ENCODE peak calls at places on chromosomes 3 and 15, in seven cellular contexts. H, A, G, X, W, O and D are unnamed samples.

GRCh38 chr3:183779896-183780450 is 45.4 kb downstream of the MAP6D1 start:
- DNase-seq in G (no peak), A (no peak), H (no peak), O (no peak), X (no peak), W (no peak), D (no peak)

GRCh38 chr15:39265261-39265660 is 315.6 kb upstream of the THBS1 start:
- DNase-seq in W (no peak), O (no peak), G (no peak), A (no peak), H (no peak), X (no peak), D (no peak)

GRCh38 chr3:12393894-12394293 is 90.4 kb upstream of the TSEN2 start:
- DNase-seq in H (no peak), X (no peak), G (peak), W (no peak), A (peak), O (no peak), D (no peak)

GRCh38 chr3:72836923-72837322 is 11.3 kb downstream of the SHQ1 start:
- DNase-seq in H (no peak), X (no peak), W (peak), O (peak), G (peak), A (no peak), D (no peak)

GRCh38 chr3:111781561-111782446 is 77.3 kb upstream of the PHLDB2 start:
- DNase-seq in W (no peak), A (no peak), X (no peak), H (no peak), O (no peak), G (peak), D (no peak)

GRCh38 chr3:143121240-143122088 is 1.9 kb downstream of the CHST2 start:
- DNase-seq in X (peak), A (peak), W (no peak), O (peak), H (peak), G (peak), D (peak)

GRCh38 chr3:126782554-126782953 is 78.5 kb downstream of the CHCHD6 start:
- DNase-seq in X (no peak), O (no peak), G (peak), W (no peak), A (peak), H (peak), D (no peak)

GRCh38 chr15:61146643-61147230 is 82.4 kb downstream of the RORA start:
- DNase-seq in X (no peak), A (no peak), O (no peak), W (no peak), G (no peak), H (peak), D (no peak)

GRCh38 chr3:135050536-135050935 is 255.5 kb downstream of the EPHB1 start:
- DNase-seq in A (no peak), O (no peak), G (no peak), W (no peak), X (no peak), H (peak), D (no peak)

GRCh38 chr3:34012102-34012461 is 213.7 kb downstream of the PDCD6IP start:
- DNase-seq in X (no peak), W (no peak), G (peak), A (peak), H (no peak), O (no peak), D (no peak)

GRCh38 chr3:142586803-142587406 is 8.4 kb upstream of the ATR start:
- DNase-seq in A (peak), X (no peak), G (peak), H (peak), O (peak), W (no peak), D (no peak)

GRCh38 chr3:115671761-115672455 is 48.6 kb downstream of the GAP43 start:
- DNase-seq in H (no peak), X (no peak), A (no peak), G (peak), W (no peak), O (no peak), D (no peak)

GRCh38 chr15:45637552-45638033 is 2.8 kb downstream of the SQOR start:
- DNase-seq in X (no peak), O (peak), H (no peak), A (peak), G (peak), W (no peak), D (no peak)

GRCh38 chr3:143736205-143736604 is 112.1 kb downstream of the SLC9A9 start:
- DNase-seq in X (no peak), H (no peak), G (no peak), W (no peak), O (no peak), A (no peak), D (no peak)

GRCh38 chr3:190225186-190225692 is 97.0 kb downstream of the CLDN1 start:
- DNase-seq in O (no peak), X (no peak), A (peak), H (peak), W (no peak), G (peak), D (no peak)

GRCh38 chr3:120350431-120350941 is 1.3 kb upstream of the LRRC58 start:
- DNase-seq in X (no peak), G (peak), O (no peak), H (peak), A (peak), W (no peak), D (no peak)

GRCh38 chr15:70493787-70494514 is 269.4 kb downstream of the UACA start:
- DNase-seq in W (no peak), O (no peak), A (no peak), G (no peak), X (no peak), H (no peak), D (no peak)

GRCh38 chr3:156181509-156181908 is 61.1 kb downstream of the KCNAB1 start:
- DNase-seq in A (no peak), O (no peak), H (no peak), W (no peak), G (peak), X (no peak), D (no peak)

GRCh38 chr3:196518999-196519737 is 4.0 kb upstream of the SMCO1 start:
- DNase-seq in A (peak), X (peak), G (peak), H (peak), W (no peak), O (peak), D (no peak)

GRCh38 chr3:52406231-52406661 is 38.7 kb downstream of the SEMA3G start:
- DNase-seq in A (no peak), O (no peak), X (no peak), G (no peak), W (no peak), H (no peak), D (no peak)

GRCh38 chr3:156469456-156469855 is 85.5 kb downstream of the SSR3 start:
- DNase-seq in G (peak), W (no peak), X (no peak), H (no peak), O (no peak), A (no peak), D (no peak)

GRCh38 chr3:125194061-125194848 is 18.3 kb downstream of the SLC12A8 start:
- DNase-seq in X (no peak), W (no peak), H (no peak), G (no peak), O (no peak), A (no peak), D (no peak)

GRCh38 chr15:66085128-66085527 is 168.4 kb downstream of the MEGF11 start:
- DNase-seq in O (no peak), A (no peak), H (no peak), G (no peak), X (no peak), W (no peak), D (no peak)

GRCh38 chr3:70853161-70853560 is 540.7 kb upstream of the MDFIC2 start:
- DNase-seq in H (no peak), G (no peak), O (no peak), A (no peak), W (no peak), X (no peak), D (no peak)

GRCh38 chr3:66661628-66662027 is 160.8 kb upstream of the LRIG1 start:
- DNase-seq in G (no peak), H (no peak), A (no peak), X (no peak), W (no peak), O (no peak), D (no peak)